ENCODE peak calls at places on chromosomes 4 and X, in ten cellular contexts. One of them, this sample, is unnamed.

GRCh38 chrX:17535229-17535628 is 160.2 kb downstream of the NHS start:
- DNase-seq in GM12891: no peak
- DNase-seq in MM.1S: peak
- DNase-seq in stimulated activated CD4-positive, alpha-beta T cell treated with anti-CD3 and anti-CD28 coated beads, TNF-alpha, amount 100 ng/mL, for 1 hour: peak
- DNase-seq in substantia nigra: no peak
- DNase-seq in CD8-positive, alpha-beta T cell: no peak
- DNase-seq in EL: peak
- DNase-seq in cardiac muscle cell: peak
- DNase-seq in left kidney: no peak
- DNase-seq in NCI-H748 treated with DMSO at 0.1 percent for 48 hours: no peak
- DNase-seq in this sample: peak

GRCh38 chr4:108135549-108136209 is 33.1 kb downstream of the LEF1 start:
- DNase-seq in substantia nigra: no peak
- DNase-seq in MM.1S: no peak
- DNase-seq in CD8-positive, alpha-beta T cell: no peak
- DNase-seq in cardiac muscle cell: no peak
- DNase-seq in EL: no peak
- DNase-seq in NCI-H748 treated with DMSO at 0.1 percent for 48 hours: peak
- DNase-seq in GM12891: no peak
- DNase-seq in stimulated activated CD4-positive, alpha-beta T cell treated with anti-CD3 and anti-CD28 coated beads, TNF-alpha, amount 100 ng/mL, for 1 hour: no peak
- DNase-seq in left kidney: peak
- DNase-seq in this sample: peak

GRCh38 chrX:101265869-101266428 is 25.2 kb downstream of the TAF7L start:
- DNase-seq in MM.1S: no peak
- DNase-seq in substantia nigra: no peak
- DNase-seq in left kidney: no peak
- DNase-seq in NCI-H748 treated with DMSO at 0.1 percent for 48 hours: no peak
- DNase-seq in EL: peak
- DNase-seq in CD8-positive, alpha-beta T cell: no peak
- DNase-seq in cardiac muscle cell: no peak
- DNase-seq in stimulated activated CD4-positive, alpha-beta T cell treated with anti-CD3 and anti-CD28 coated beads, TNF-alpha, amount 100 ng/mL, for 1 hour: no peak
- DNase-seq in GM12891: no peak
- DNase-seq in this sample: no peak

GRCh38 chr4:26574563-26574962 is 9.3 kb upstream of the TBC1D19 start:
- DNase-seq in GM12891: no peak
- DNase-seq in CD8-positive, alpha-beta T cell: no peak
- DNase-seq in substantia nigra: no peak
- DNase-seq in MM.1S: no peak
- DNase-seq in left kidney: peak
- DNase-seq in NCI-H748 treated with DMSO at 0.1 percent for 48 hours: no peak
- DNase-seq in stimulated activated CD4-positive, alpha-beta T cell treated with anti-CD3 and anti-CD28 coated beads, TNF-alpha, amount 100 ng/mL, for 1 hour: no peak
- DNase-seq in EL: no peak
- DNase-seq in cardiac muscle cell: no peak
- DNase-seq in this sample: no peak

GRCh38 chr4:20684852-20685763 is 15.2 kb upstream of the PACRGL start:
- DNase-seq in substantia nigra: no peak
- DNase-seq in NCI-H748 treated with DMSO at 0.1 percent for 48 hours: no peak
- DNase-seq in EL: peak
- DNase-seq in GM12891: no peak
- DNase-seq in CD8-positive, alpha-beta T cell: no peak
- DNase-seq in stimulated activated CD4-positive, alpha-beta T cell treated with anti-CD3 and anti-CD28 coated beads, TNF-alpha, amount 100 ng/mL, for 1 hour: no peak
- DNase-seq in left kidney: peak
- DNase-seq in cardiac muscle cell: peak
- DNase-seq in MM.1S: peak
- DNase-seq in this sample: no peak

GRCh38 chr4:8181844-8182243 is 17.2 kb upstream of the SH3TC1 start:
- DNase-seq in GM12891: no peak
- DNase-seq in stimulated activated CD4-positive, alpha-beta T cell treated with anti-CD3 and anti-CD28 coated beads, TNF-alpha, amount 100 ng/mL, for 1 hour: no peak
- DNase-seq in CD8-positive, alpha-beta T cell: no peak
- DNase-seq in EL: no peak
- DNase-seq in cardiac muscle cell: peak
- DNase-seq in left kidney: no peak
- DNase-seq in substantia nigra: no peak
- DNase-seq in MM.1S: no peak
- DNase-seq in NCI-H748 treated with DMSO at 0.1 percent for 48 hours: no peak
- DNase-seq in this sample: peak

GRCh38 chrX:57132046-57132445 is 5.2 kb downstream of the SPIN2A start:
- DNase-seq in NCI-H748 treated with DMSO at 0.1 percent for 48 hours: no peak
- DNase-seq in GM12891: no peak
- DNase-seq in CD8-positive, alpha-beta T cell: no peak
- DNase-seq in left kidney: no peak
- DNase-seq in MM.1S: no peak
- DNase-seq in cardiac muscle cell: no peak
- DNase-seq in substantia nigra: no peak
- DNase-seq in EL: no peak
- DNase-seq in stimulated activated CD4-positive, alpha-beta T cell treated with anti-CD3 and anti-CD28 coated beads, TNF-alpha, amount 100 ng/mL, for 1 hour: no peak
- DNase-seq in this sample: no peak

GRCh38 chr4:126242679-126243390 is 928.1 kb downstream of the FAT4 start:
- DNase-seq in MM.1S: no peak
- DNase-seq in NCI-H748 treated with DMSO at 0.1 percent for 48 hours: no peak
- DNase-seq in CD8-positive, alpha-beta T cell: no peak
- DNase-seq in EL: no peak
- DNase-seq in left kidney: no peak
- DNase-seq in GM12891: no peak
- DNase-seq in cardiac muscle cell: no peak
- DNase-seq in stimulated activated CD4-positive, alpha-beta T cell treated with anti-CD3 and anti-CD28 coated beads, TNF-alpha, amount 100 ng/mL, for 1 hour: no peak
- DNase-seq in substantia nigra: no peak
- DNase-seq in this sample: no peak

GRCh38 chrX:34918091-34918736 is 24.4 kb upstream of the FAM47B start:
- DNase-seq in CD8-positive, alpha-beta T cell: no peak
- DNase-seq in substantia nigra: no peak
- DNase-seq in MM.1S: no peak
- DNase-seq in NCI-H748 treated with DMSO at 0.1 percent for 48 hours: no peak
- DNase-seq in GM12891: no peak
- DNase-seq in stimulated activated CD4-positive, alpha-beta T cell treated with anti-CD3 and anti-CD28 coated beads, TNF-alpha, amount 100 ng/mL, for 1 hour: no peak
- DNase-seq in left kidney: no peak
- DNase-seq in cardiac muscle cell: no peak
- DNase-seq in EL: peak
- DNase-seq in this sample: no peak

GRCh38 chrX:39969099-39969825 is 128.5 kb downstream of the BCOR start:
- DNase-seq in MM.1S: no peak
- DNase-seq in stimulated activated CD4-positive, alpha-beta T cell treated with anti-CD3 and anti-CD28 coated beads, TNF-alpha, amount 100 ng/mL, for 1 hour: peak
- DNase-seq in GM12891: no peak
- DNase-seq in cardiac muscle cell: peak
- DNase-seq in EL: no peak
- DNase-seq in substantia nigra: no peak
- DNase-seq in CD8-positive, alpha-beta T cell: no peak
- DNase-seq in left kidney: peak
- DNase-seq in NCI-H748 treated with DMSO at 0.1 percent for 48 hours: peak
- DNase-seq in this sample: peak

GRCh38 chr4:137692205-137692604 is 159.9 kb upstream of the PCDH18 start:
- DNase-seq in EL: no peak
- DNase-seq in cardiac muscle cell: no peak
- DNase-seq in stimulated activated CD4-positive, alpha-beta T cell treated with anti-CD3 and anti-CD28 coated beads, TNF-alpha, amount 100 ng/mL, for 1 hour: no peak
- DNase-seq in GM12891: no peak
- DNase-seq in substantia nigra: no peak
- DNase-seq in MM.1S: no peak
- DNase-seq in CD8-positive, alpha-beta T cell: no peak
- DNase-seq in left kidney: peak
- DNase-seq in NCI-H748 treated with DMSO at 0.1 percent for 48 hours: no peak
- DNase-seq in this sample: no peak

GRCh38 chr4:9762823-9763475 is 18.5 kb upstream of the DRD5 start:
- DNase-seq in EL: peak
- DNase-seq in left kidney: peak
- DNase-seq in NCI-H748 treated with DMSO at 0.1 percent for 48 hours: peak
- DNase-seq in cardiac muscle cell: peak
- DNase-seq in CD8-positive, alpha-beta T cell: no peak
- DNase-seq in stimulated activated CD4-positive, alpha-beta T cell treated with anti-CD3 and anti-CD28 coated beads, TNF-alpha, amount 100 ng/mL, for 1 hour: no peak
- DNase-seq in GM12891: peak
- DNase-seq in MM.1S: peak
- DNase-seq in substantia nigra: no peak
- DNase-seq in this sample: peak